ENCODE peak calls at places on chromosomes 13 and 19, in six cellular contexts. E, P, R, C, S and Z are unnamed samples.
A peak's percentile ranks its signal among the peaks of the same experiment; 100 is the strongest.

GRCh38 chr19:18464646-18465045 is 26.7 kb upstream of the ISYNA1 start:
- DNase-seq in E (peak; percentile 52), R (peak; percentile 87), C (peak; percentile 88), S (no peak), P (no peak), Z (no peak)

GRCh38 chr13:46552888-46553520 is at the start of gene LRCH1:
- DNase-seq in S (peak; percentile 84), P (peak; percentile 74), C (peak; percentile 93), E (peak; percentile 98), R (peak; percentile 92), Z (peak; percentile 83)

GRCh38 chr13:45299194-45299593 is 41.8 kb downstream of the TPT1 start:
- DNase-seq in C (no peak), S (no peak), R (no peak), P (no peak), E (no peak), Z (no peak)

GRCh38 chr13:97275265-97275664 is 53.1 kb downstream of the MBNL2 start:
- DNase-seq in E (no peak), R (no peak), S (no peak), P (no peak), C (peak; percentile 51), Z (peak; percentile 68)

GRCh38 chr19:45071969-45072790 is 4.1 kb downstream of the ZNF296 start:
- DNase-seq in S (no peak), C (no peak), P (no peak), R (no peak), E (no peak), Z (no peak)

GRCh38 chr13:76380436-76381065 is 505.7 kb downstream of the KCTD12 start:
- DNase-seq in R (no peak), E (no peak), C (no peak), P (no peak), S (no peak), Z (no peak)

GRCh38 chr19:42277821-42278809 is 9.1 kb downstream of the CIC start:
- DNase-seq in R (peak; percentile 53), C (peak; percentile 40), P (no peak), E (no peak), S (no peak), Z (peak; percentile 11)

GRCh38 chr19:18419195-18419698 is at the start of gene SSBP4:
- DNase-seq in S (peak; percentile 87), C (peak; percentile 69), E (peak; percentile 93), P (peak; percentile 67), R (peak; percentile 89), Z (peak; percentile 76)

GRCh38 chr13:84479656-84480055 is 597.4 kb upstream of the SLITRK1 start:
- DNase-seq in P (no peak), S (no peak), R (no peak), E (no peak), C (no peak), Z (no peak)

GRCh38 chr19:53057904-53058579 is 13.5 kb downstream of the ERVV-2 start:
- DNase-seq in S (no peak), C (peak; percentile 11), R (no peak), E (no peak), P (peak; percentile 31), Z (no peak)

GRCh38 chr19:15340086-15340485 is 7.7 kb upstream of the BRD4 start:
- DNase-seq in P (no peak), R (no peak), C (no peak), S (no peak), E (no peak), Z (no peak)

GRCh38 chr19:43300206-43300605 is 30.9 kb upstream of the PSG9 start:
- DNase-seq in S (no peak), E (no peak), R (no peak), P (no peak), C (no peak), Z (no peak)